ENCODE peak calls at places on chromosomes 7 and 10, in eight cellular contexts. T is lung, N is GM23248, I is heart right ventricle, K is AG04450, M is GM23338, J is cardiac muscle cell, H is neuronal stem cell. Z is an unnamed sample. For H3K27me3, the result is how much of the 10 kb centered on the place peaks cover.

GRCh38 chr7:149704507-149704906 is 68.9 kb downstream of the ZNF467 start:
- DNase-seq in T (peak), N (peak), I (no peak), K (no peak), M (no peak), J (no peak), H (no peak), Z (peak)

GRCh38 chr10:116271593-116272496 is 1.2 kb downstream of the GFRA1 start:
- DNase-seq in T (no peak), N (peak), I (peak), K (no peak), M (peak), J (peak), H (peak), Z (no peak)

GRCh38 chr10:131200856-131201470 is 110.6 kb downstream of the TCERG1L start:
- DNase-seq in T (no peak), N (no peak), I (no peak), K (no peak), M (no peak), J (no peak), H (no peak), Z (no peak)

GRCh38 chr10:96448021-96448457 is 65.7 kb downstream of the TLL2 start:
- DNase-seq in T (no peak), N (no peak), I (peak), K (no peak), M (no peak), J (no peak), H (no peak), Z (peak)

GRCh38 chr10:118763202-118763988 is 8.6 kb upstream of the CACUL1 start:
- DNase-seq in T (no peak), N (peak), I (no peak), K (no peak), M (no peak), J (no peak), H (no peak), Z (peak)

GRCh38 chr10:129528376-129528978 is 61.4 kb downstream of the MGMT start:
- DNase-seq in T (no peak), N (no peak), I (no peak), K (no peak), M (no peak), J (no peak), H (no peak), Z (no peak)

GRCh38 chr7:5625938-5626337 is 155.5 kb downstream of the RNF216 start:
- DNase-seq in T (no peak), N (peak), I (no peak), K (peak), M (no peak), J (peak), H (no peak), Z (no peak)

GRCh38 chr7:69358163-69358821 is 240.0 kb upstream of the AUTS2 start:
- DNase-seq in T (no peak), N (no peak), I (peak), K (no peak), M (peak), J (peak), H (no peak), Z (no peak)

GRCh38 chr10:124647421-124648130 is 96.6 kb downstream of the FAM53B start:
- DNase-seq in T (peak), N (peak), I (peak), K (no peak), M (no peak), J (no peak), H (no peak), Z (no peak)

GRCh38 chr10:1408656-1409358 is 328.5 kb downstream of the ADARB2 start:
- DNase-seq in T (peak), N (no peak), I (no peak), K (no peak), M (no peak), J (no peak), H (no peak), Z (peak)

GRCh38 chr10:1406976-1407945 is 330.1 kb downstream of the ADARB2 start:
- DNase-seq in T (peak), N (no peak), I (no peak), K (no peak), M (no peak), J (no peak), H (no peak), Z (peak)

GRCh38 chr10:1404236-1404952 is 332.9 kb downstream of the ADARB2 start:
- DNase-seq in T (no peak), N (no peak), I (no peak), K (no peak), M (no peak), J (no peak), H (no peak), Z (peak)

GRCh38 chr10:1404953-1405260 is 332.4 kb downstream of the ADARB2 start:
- DNase-seq in T (peak), N (no peak), I (no peak), K (no peak), M (no peak), J (no peak), H (no peak), Z (no peak)

GRCh38 chr10:1406172-1406975 is 331.0 kb downstream of the ADARB2 start:
- DNase-seq in T (peak), N (no peak), I (no peak), K (no peak), M (no peak), J (no peak), H (no peak), Z (peak)
- H3K27me3 ChIP-seq in T (under half), N (under half), I (under half), K (under half), M (under half), J (under half), H (under half), Z (under half)

GRCh38 chr10:100677290-100677945 is 68.0 kb upstream of the PAX2 start:
- DNase-seq in T (no peak), N (no peak), I (no peak), K (no peak), M (no peak), J (no peak), H (no peak), Z (no peak)
- H3K27me3 ChIP-seq in T (under half), N (under half), I (half or more), K (under half), M (half or more), J (half or more), H (under half), Z (half or more)

DNA sequence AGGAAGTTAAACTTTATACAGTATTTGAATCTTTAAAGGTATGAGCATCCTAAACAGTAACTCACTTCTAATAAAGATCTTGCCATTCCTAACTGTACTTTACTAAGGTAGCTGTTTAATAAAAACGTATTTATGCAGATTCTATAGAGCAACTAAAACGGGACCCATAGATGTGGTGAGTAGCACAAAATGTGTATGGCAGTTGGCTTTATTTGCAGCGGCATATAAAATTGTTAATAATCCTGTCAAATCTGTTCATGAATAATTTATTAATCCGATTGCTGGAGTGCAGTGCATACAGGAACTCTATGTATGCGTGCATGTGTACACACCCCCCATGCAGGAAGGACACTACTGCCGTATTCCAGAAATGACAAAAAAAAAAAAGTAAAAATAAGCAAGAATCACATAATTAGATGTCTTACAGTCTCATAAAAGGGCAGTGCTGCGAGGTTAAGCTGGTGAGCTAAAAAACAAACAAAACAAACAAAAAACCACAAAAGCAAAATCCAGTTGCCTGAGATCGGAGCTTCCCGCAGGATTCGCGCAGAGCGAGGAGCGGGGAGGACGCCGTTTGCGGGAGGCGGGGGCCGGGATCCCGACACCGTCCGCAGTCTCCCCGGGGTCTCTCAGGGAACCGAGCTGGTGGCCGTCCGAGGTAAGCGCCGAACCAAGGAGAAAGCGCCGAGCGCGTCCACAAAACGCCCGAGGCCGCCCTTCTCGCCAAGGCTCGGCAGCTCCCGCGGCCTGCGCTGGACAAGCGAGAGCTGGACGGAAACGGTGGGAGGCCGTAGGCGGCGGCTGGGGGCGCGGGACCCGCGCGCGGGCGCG is 518 bp upstream of the COMMD3 start:
- DNase-seq in T (peak), N (peak), I (no peak), K (no peak), M (peak), J (no peak), H (no peak), Z (no peak)
- H3K27me3 ChIP-seq in T (under half), N (under half), I (under half), K (under half), M (half or more), J (half or more), H (under half), Z (under half)

GRCh38 chr10:59000162-59000825 is 176.1 kb upstream of the PHYHIPL start:
- DNase-seq in T (no peak), N (no peak), I (no peak), K (no peak), M (no peak), J (no peak), H (no peak), Z (no peak)

GRCh38 chr10:59003203-59003602 is 173.2 kb upstream of the PHYHIPL start:
- DNase-seq in T (no peak), N (no peak), I (no peak), K (no peak), M (no peak), J (no peak), H (no peak), Z (no peak)

GRCh38 chr10:59004392-59004791 is 172.1 kb upstream of the PHYHIPL start:
- DNase-seq in T (no peak), N (no peak), I (no peak), K (no peak), M (no peak), J (no peak), H (no peak), Z (no peak)

GRCh38 chr10:58998924-58999713 is 177.3 kb upstream of the PHYHIPL start:
- DNase-seq in T (no peak), N (no peak), I (peak), K (no peak), M (no peak), J (no peak), H (no peak), Z (no peak)

DNA sequence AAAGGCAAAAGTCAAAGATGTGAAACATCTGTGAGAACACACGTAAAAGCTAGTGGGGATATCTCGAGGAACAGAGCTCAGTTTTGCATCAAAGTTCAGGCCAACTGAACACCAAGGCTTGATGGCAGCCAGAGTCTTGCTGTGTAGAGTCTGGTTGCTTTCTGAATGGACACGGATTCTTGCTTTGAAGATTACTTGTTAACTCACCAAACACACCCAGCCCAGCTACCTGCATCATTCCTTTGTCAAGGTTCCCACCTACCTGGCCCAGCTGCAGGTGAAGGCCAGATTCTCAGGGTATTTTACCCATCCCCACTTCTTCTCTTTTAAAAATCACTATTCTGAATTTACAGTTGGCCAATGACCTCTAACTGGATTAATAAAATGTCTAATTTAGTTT is 174.4 kb upstream of the PHYHIPL start:
- DNase-seq in T (no peak), N (no peak), I (no peak), K (no peak), M (no peak), J (no peak), H (no peak), Z (no peak)
- H3K27me3 ChIP-seq in T (under half), N (under half), I (under half), K (under half), M (under half), J (under half), H (under half), Z (under half)

GRCh38 chr7:156000601-156001396 is 188.5 kb upstream of the SHH start:
- DNase-seq in T (no peak), N (no peak), I (no peak), K (no peak), M (no peak), J (no peak), H (no peak), Z (no peak)

GRCh38 chr7:155999631-156000489 is 187.6 kb upstream of the SHH start:
- DNase-seq in T (no peak), N (no peak), I (no peak), K (no peak), M (no peak), J (no peak), H (no peak), Z (no peak)

GRCh38 chr7:156002362-156003001 is 190.2 kb upstream of the SHH start:
- DNase-seq in T (no peak), N (no peak), I (no peak), K (no peak), M (no peak), J (no peak), H (no peak), Z (no peak)

GRCh38 chr7:156003220-156004162 is 191.2 kb upstream of the SHH start:
- DNase-seq in T (no peak), N (no peak), I (no peak), K (no peak), M (no peak), J (no peak), H (no peak), Z (no peak)

GRCh38 chr7:156001496-156002260 is 189.4 kb upstream of the SHH start:
- DNase-seq in T (no peak), N (no peak), I (no peak), K (no peak), M (no peak), J (no peak), H (no peak), Z (no peak)
- H3K27me3 ChIP-seq in T (under half), N (under half), I (under half), K (under half), M (under half), J (under half), H (under half), Z (half or more)